ENCODE peak calls at places on chromosomes 13 and 19, in four cellular contexts. L is transverse colon, H is GM20000, E is AG10803. W is an unnamed sample.

GRCh38 chr19:46574533-46574932 is 26.6 kb upstream of the CALM3 start:
- DNase-seq in H (no peak), E (no peak), L (no peak), W (no peak)

GRCh38 chr19:17061691-17062090 is 13.6 kb downstream of the HAUS8 start:
- DNase-seq in H (no peak), E (no peak), L (peak), W (no peak)

GRCh38 chr13:35468195-35468594 is 8.3 kb downstream of the MAB21L1 start:
- DNase-seq in H (no peak), E (peak), L (no peak), W (no peak)

GRCh38 chr13:109357751-109358150 is 428.6 kb downstream of the IRS2 start:
- DNase-seq in L (no peak), H (no peak), E (peak), W (no peak)

GRCh38 chr19:41205995-41206394 is 13.0 kb downstream of the CYP2S1 start:
- DNase-seq in E (no peak), L (no peak), H (no peak), W (no peak)

GRCh38 chr13:109363431-109363830 is 423.0 kb downstream of the IRS2 start:
- DNase-seq in E (no peak), L (no peak), H (no peak), W (no peak)

GRCh38 chr13:110248449-110249143 is 58.4 kb downstream of the COL4A1 start:
- DNase-seq in H (no peak), L (no peak), E (no peak), W (no peak)

GRCh38 chr13:29369060-29369743 is 226.3 kb downstream of the SLC7A1 start:
- DNase-seq in L (no peak), H (no peak), E (peak), W (no peak)

GRCh38 chr19:34365463-34366401 is 736 bp downstream of the GPI start:
- DNase-seq in L (peak), H (no peak), E (peak), W (no peak)

GRCh38 chr13:94712287-94712811 is at the start of gene SOX21:
- DNase-seq in H (peak), E (no peak), L (no peak), W (no peak)

GRCh38 chr13:85497652-85498051 is 301.6 kb downstream of the SLITRK6 start:
- DNase-seq in E (peak), H (no peak), L (no peak), W (no peak)

GRCh38 chr13:72390909-72391308 is 336.5 kb downstream of the MZT1 start:
- DNase-seq in H (no peak), L (no peak), E (peak), W (no peak)

GRCh38 chr19:46733693-46734240 is 12.1 kb upstream of the FKRP start:
- DNase-seq in L (no peak), E (no peak), H (no peak), W (no peak)

GRCh38 chr19:44753932-44754742 is 5.6 kb downstream of the BCL3 start:
- DNase-seq in L (peak), H (peak), E (peak), W (no peak)

GRCh38 chr19:33868076-33868735 is 71.5 kb downstream of the KCTD15 start:
- DNase-seq in H (no peak), E (no peak), L (no peak), W (no peak)

GRCh38 chr13:66556306-66556705 is 673.8 kb downstream of the PCDH9 start:
- DNase-seq in L (no peak), H (no peak), E (peak), W (no peak)

GRCh38 chr19:18839465-18840287 is 7.9 kb downstream of the UPF1 start:
- DNase-seq in H (no peak), E (peak), L (no peak), W (no peak)

GRCh38 chr13:110466261-110466660 is 95.3 kb downstream of the RAB20 start:
- DNase-seq in H (no peak), L (no peak), E (no peak), W (no peak)

GRCh38 chr13:77544365-77544764 is 8.9 kb downstream of the SCEL start:
- DNase-seq in E (peak), L (peak), H (no peak), W (no peak)

GRCh38 chr19:55383279-55383788 is 758 bp downstream of the TMEM238 start:
- DNase-seq in L (peak), E (no peak), H (no peak), W (no peak)

GRCh38 chr19:41995959-41996797 is 2.1 kb upstream of the ATP1A3 start:
- DNase-seq in H (peak), L (no peak), E (no peak), W (no peak)

GRCh38 chr19:52148256-52148655 is 8.5 kb upstream of the ZNF616 start:
- DNase-seq in L (no peak), H (no peak), E (no peak), W (no peak)

GRCh38 chr13:42041017-42041683 is 7.3 kb upstream of the DGKH start:
- DNase-seq in E (peak), L (peak), H (peak), W (no peak)

GRCh38 chr13:42039946-42040729 is 8.3 kb upstream of the DGKH start:
- DNase-seq in E (peak), L (peak), H (peak), W (no peak)

GRCh38 chr13:42040730-42041016 is 7.8 kb upstream of the DGKH start:
- DNase-seq in E (no peak), L (no peak), H (no peak), W (no peak)

GRCh38 chr13:42043676-42044075 is 4.8 kb upstream of the DGKH start:
- DNase-seq in E (no peak), L (no peak), H (no peak), W (no peak)

DNA sequence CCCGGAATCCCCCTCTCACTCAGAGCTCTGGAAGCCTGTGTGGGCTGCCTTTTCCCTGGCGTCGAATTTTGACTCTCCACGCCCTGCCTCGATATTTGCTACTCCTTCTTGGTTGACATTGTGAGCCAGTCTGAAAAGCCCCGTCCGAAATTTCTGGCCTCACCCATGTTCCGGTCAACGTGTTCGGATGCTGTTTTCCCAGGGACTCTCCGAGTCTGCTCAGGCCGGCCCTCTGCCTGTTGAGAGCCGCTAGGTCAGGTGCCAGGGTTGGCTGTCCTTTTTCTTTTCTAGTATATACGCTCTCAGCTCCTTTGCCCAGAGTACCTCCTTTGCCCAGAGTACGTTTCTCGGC is 6.8 kb upstream of the DGKH start:
- DNase-seq in H (peak), L (peak), E (peak), W (no peak)
- TF ChIP-seq CTCF in H (peak), L (peak), E (peak), W (peak)

DNA sequence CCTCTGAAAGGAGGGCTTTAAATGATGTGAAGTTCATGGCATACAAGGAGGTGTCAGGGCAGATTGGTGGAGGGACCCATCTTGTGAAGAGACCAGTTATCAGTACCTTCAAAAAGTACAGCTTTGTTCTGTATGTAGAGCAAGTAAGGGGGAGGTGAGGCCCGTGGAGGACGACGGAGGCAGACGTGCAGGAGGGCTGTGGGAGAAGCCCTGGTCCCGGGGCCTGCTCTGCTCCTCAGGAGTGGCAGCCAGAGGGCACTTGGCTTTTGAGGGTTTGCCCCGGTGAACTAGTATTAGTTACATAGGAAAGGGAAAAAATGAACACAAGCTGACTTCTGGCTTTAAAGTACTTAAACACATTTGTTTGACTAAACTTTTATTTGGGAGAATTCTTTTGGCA is 42.1 kb downstream of the COG3 start:
- DNase-seq in L (no peak), E (no peak), H (no peak), W (no peak)
- TF ChIP-seq CTCF in L (no peak), E (no peak), H (no peak), W (no peak)

DNA sequence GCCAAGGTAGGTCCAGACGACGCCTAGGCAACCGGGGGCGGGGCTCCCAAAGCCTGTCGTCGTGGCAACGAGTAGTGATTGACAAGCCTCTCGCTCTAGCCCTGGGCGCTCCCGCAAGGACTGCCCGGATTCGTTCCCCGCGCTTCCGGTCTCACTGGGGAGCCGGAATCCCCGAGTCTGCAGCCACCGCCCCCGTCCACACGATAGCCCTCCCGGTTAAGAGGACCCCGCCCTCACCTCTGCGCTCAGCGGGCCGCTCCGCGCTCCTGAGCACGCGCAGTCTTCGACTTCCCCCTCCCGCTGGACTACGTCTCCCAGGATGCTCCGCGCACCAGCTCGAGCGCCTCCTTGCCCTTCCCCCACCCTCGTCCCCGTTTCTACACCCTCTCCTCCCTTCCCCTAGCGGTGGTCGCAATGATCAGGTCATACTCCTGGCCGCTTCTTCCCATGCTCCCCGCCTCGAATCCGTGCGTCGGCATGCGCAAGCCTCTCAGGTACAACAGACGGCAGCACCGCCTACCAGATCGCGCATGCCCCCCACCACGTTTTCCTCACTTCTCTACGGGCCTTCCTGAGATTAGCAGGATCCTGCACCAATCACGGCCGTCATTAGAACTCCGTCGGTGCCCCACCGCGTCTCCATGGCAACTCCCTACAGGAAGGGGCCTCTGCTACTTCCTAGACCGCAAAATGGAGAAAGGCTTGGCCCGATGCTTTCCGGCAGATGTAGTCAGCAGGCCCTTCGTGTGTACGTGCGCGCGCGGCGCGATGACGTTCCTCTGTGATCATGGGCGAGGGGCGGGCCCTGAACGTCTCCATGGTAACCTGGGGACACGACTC is at the start of gene MZF1:
- DNase-seq in H (peak), L (peak), E (peak), W (peak)
- TF ChIP-seq CTCF in H (no peak), L (peak), E (peak), W (peak)

GRCh38 chr13:55517312-55517711 is 1623.4 kb upstream of the PRR20A start:
- DNase-seq in E (no peak), L (no peak), H (no peak), W (no peak)
- TF ChIP-seq CTCF in E (no peak), L (no peak), H (no peak), W (no peak)

DNA sequence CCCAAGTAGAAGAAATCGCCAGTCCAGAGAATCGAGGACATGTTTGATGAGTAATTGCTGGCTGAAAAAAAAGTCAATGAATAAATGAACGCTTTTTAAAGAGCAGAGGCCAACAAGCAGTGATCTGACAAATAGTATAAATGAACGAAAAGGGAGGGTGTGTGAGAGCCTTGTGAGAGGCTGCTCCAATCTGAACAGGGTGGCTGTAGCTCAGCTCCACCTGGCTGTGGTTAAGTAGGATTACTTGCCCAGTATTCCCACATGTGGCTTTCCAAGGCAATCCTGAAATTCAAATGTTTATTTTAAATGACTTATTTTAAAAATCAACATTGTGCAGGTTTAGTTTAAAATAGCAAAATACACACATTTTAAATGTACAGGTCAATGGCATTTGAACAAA is 117.0 kb downstream of the TSHZ3 start:
- DNase-seq in E (peak), H (no peak), L (no peak), W (no peak)
- TF ChIP-seq CTCF in E (no peak), H (no peak), L (no peak), W (no peak)

GRCh38 chr19:3599776-3600183 is 6.9 kb downstream of the TBXA2R start:
- DNase-seq in E (no peak), H (no peak), L (no peak), W (no peak)
- TF ChIP-seq CTCF in E (peak), H (no peak), L (no peak), W (no peak)

DNA sequence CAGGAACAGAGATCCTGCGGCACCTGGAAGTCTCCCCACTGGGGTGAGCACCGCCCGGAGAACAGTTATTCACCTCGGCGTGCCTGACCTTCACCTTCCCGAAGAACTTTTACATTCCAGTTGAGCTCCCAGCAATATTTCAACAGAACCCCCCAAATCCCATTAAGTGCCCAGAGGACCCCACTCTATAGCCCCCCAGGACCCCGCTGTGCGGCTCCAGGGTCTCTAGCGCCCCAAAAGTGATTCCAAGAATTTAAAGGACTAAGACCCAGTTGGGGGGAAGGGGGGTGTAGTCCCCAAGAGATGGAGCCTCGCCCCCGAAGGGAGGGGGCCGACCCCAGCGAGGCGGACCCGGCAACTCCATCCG is 480 bp downstream of the GPR108 start:
- DNase-seq in E (no peak), H (no peak), L (no peak), W (no peak)
- TF ChIP-seq CTCF in E (no peak), H (no peak), L (no peak), W (no peak)

W was measured in GM12864.